ENCODE peak calls at places on chromosomes 7 and 10, in six cellular contexts. P is fibroblast of lung, N is upper lobe of right lung, H is gastrocnemius medialis, Y is astrocyte, S is A549. I is an unnamed sample.
A peak's percentile ranks its signal among the peaks of the same experiment; 100 is the strongest.

GRCh38 chr7:77783111-77783510 is 15.1 kb downstream of the TMEM60 start:
- DNase-seq in N (no peak), H (no peak), Y (peak; percentile 33), P (peak; percentile 42), S (no peak), I (no peak)

GRCh38 chr10:404341-404740 is 269.1 kb downstream of the ZMYND11 start:
- DNase-seq in N (no peak), S (no peak), H (no peak), Y (peak; percentile 76), P (peak; percentile 83), I (peak; percentile 83)

GRCh38 chr7:106421181-106421762 is 136.5 kb upstream of the NAMPT start:
- DNase-seq in N (peak; percentile 81), P (peak; percentile 96), S (no peak), H (peak; percentile 63), Y (peak; percentile 96), I (peak; percentile 83)

GRCh38 chr7:52352019-52352418 is 683.4 kb upstream of the POM121L12 start:
- DNase-seq in N (no peak), Y (no peak), P (no peak), S (no peak), H (no peak), I (no peak)

GRCh38 chr7:5217851-5218331 is 27.9 kb downstream of the WIPI2 start:
- DNase-seq in P (no peak), S (no peak), N (peak; percentile 60), H (no peak), Y (no peak), I (no peak)

GRCh38 chr10:30985552-30985951 is 46.1 kb downstream of the ZNF438 start:
- DNase-seq in P (peak; percentile 73), N (no peak), Y (peak; percentile 63), H (no peak), S (no peak), I (no peak)

GRCh38 chr10:44978570-44979280 is at the start of gene DEPP1:
- DNase-seq in H (peak; percentile 96), P (peak; percentile 91), Y (peak; percentile 88), S (peak; percentile 88), N (peak; percentile 94), I (peak; percentile 90)

GRCh38 chr7:139118803-139119485 is 9.4 kb upstream of the ZC3HAV1 start:
- DNase-seq in N (no peak), S (no peak), Y (peak; percentile 3), H (no peak), P (no peak), I (no peak)

GRCh38 chr10:24952146-24952700 is at the start of gene PRTFDC1:
- DNase-seq in S (peak; percentile 48), P (peak; percentile 38), H (no peak), N (peak; percentile 72), Y (no peak), I (no peak)

GRCh38 chr10:92993671-92994304 is 66.8 kb upstream of the CYP26C1 start:
- DNase-seq in Y (no peak), S (no peak), H (no peak), P (peak; percentile 11), N (no peak), I (no peak)

DNA sequence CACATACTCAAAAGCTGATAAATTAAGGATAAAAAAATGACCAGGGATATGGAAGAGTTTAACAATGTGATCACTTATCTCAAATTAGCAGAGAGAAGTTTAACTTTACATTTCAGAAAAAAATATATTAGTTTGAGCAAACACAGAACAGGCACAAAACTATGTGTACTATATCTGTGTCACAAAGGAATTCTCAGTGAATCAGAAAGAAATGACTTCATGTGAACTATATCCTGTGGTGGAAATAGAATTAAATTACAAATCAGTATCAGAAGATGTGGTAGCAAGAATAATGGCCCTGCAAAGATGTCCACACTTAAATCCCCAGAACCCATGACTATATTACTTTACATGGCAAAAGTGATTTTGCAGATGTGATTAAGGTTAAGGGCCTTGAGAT is 70.3 kb downstream of the SEC23IP start:
- DNase-seq in P (no peak), Y (no peak), N (no peak), H (no peak), S (no peak), I (no peak)
- H3K4me3 ChIP-seq in P (no peak overlapping the region), Y (no peak overlapping the region), N (no peak overlapping the region), H (no peak overlapping the region), S (no peak overlapping the region), I (no peak overlapping the region)

DNA sequence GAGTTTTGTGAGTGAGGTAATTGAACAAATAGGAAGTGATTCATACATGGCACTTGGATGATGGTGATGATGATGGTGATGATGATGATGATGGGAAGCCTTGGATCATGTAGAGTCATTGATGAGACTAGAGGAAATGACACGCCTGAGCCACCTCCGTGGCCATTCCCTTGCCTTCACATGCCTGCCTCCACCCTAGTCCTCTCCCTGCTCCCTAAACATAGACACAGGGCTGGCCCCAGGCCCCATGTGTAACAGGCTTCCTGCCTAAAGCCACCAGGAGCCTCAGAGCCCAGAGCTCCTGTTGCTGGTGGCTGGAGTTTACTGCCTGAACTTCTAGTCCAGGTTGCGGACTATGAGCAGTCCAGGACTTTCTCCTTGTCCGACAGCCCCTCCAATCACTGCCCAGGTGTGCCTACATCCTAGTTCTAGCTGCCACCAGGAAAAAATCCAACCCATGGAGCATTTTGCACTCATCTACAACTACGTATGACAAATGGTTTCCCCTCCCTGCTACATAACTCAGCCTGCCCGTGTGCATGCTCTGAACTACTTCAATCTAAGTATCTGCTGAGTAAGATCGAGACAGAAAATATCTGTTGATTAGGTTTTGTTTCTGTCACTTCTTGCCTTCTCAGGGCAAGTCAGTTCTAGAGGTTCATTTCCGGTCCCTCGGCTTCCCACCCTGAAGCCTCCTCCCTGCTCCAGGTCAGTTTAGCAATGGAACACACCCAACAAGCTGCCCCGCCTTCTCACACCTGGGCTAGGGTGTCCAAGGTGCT is 35.5 kb upstream of the KDM7A start:
- DNase-seq in Y (peak; percentile 8), P (peak; percentile 16), N (no peak), S (no peak), H (no peak), I (no peak)
- H3K27ac ChIP-seq in Y (no peak overlapping the region), P (no peak overlapping the region), N (no peak overlapping the region), S (no peak overlapping the region), H (no peak overlapping the region), I (no peak overlapping the region)

GRCh38 chr10:84715911-84716310 is 387.5 kb downstream of the CCSER2 start:
- DNase-seq in P (no peak), Y (no peak), H (no peak), N (no peak), S (peak; percentile 63), I (no peak)
- TF ChIP-seq CTCF in P (no peak), Y (peak; percentile 38), H (no peak), N (peak; percentile 45), S (peak; percentile 37), I (peak; percentile 24)

GRCh38 chr7:946256-946996 is 8.1 kb downstream of the ADAP1 start:
- DNase-seq in S (no peak), Y (no peak), P (no peak), H (no peak), N (peak; percentile 53), I (no peak)
- H3K4me3 ChIP-seq in S (no peak overlapping the region), Y (no peak overlapping the region), P (no peak overlapping the region), H (no peak overlapping the region), N (peak overlapping the region; percentile 45), I (no peak overlapping the region)

GRCh38 chr10:99807786-99808185 is 25.3 kb downstream of the ABCC2 start:
- DNase-seq in P (no peak), H (no peak), N (no peak), Y (no peak), S (no peak), I (no peak)
- H3K27ac ChIP-seq in P (no peak overlapping the region), H (peak overlapping the region; percentile 16), N (no peak overlapping the region), Y (no peak overlapping the region), S (no peak overlapping the region), I (no peak overlapping the region)

DNA sequence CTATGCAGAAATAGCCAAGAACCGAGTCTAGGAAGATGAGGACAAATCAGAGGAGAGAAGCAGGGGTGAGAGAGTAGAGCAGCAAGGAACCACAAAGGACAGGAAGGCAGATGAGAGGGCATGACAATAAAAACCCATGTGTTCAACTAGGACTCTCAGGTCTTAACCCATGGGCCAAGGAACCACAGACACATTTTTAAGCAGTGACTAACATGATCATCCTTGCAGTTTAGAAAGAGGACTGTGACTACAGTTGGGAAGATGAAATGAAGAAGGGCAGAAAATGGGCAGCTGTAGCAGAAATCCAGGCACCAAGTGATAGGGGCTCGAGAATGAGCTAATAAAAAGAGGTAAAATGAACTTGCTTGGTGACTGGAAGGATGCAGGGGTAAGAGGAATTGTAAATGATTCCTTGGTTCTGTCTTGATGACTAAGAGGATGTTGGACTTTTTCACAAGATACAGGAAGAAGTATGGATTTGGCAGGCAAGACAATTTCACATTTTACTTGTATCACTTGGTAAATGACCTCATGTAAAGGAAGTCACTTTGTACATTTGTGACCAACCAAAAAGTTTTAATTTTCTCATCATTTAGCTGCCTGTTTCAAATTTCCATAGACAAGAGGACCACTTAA is 22.8 kb downstream of the SGMS1 start:
- DNase-seq in N (no peak), S (peak; percentile 14), H (no peak), P (peak; percentile 34), Y (no peak), I (no peak)
- TF ChIP-seq CTCF in N (no peak), S (no peak), H (no peak), P (no peak), Y (no peak), I (no peak)

GRCh38 chr10:99329891-99330674 is 927 bp downstream of the CNNM1 start:
- DNase-seq in P (peak; percentile 17), S (peak; percentile 45), Y (no peak), H (no peak), N (peak; percentile 68), I (no peak)
- H3K4me3 ChIP-seq in P (peak overlapping the region; percentile 43), S (peak overlapping the region; percentile 84), Y (peak overlapping the region; percentile 45), H (peak overlapping the region; percentile 42), N (peak overlapping the region; percentile 44), I (peak overlapping the region; percentile 42)

I was measured in AG04450.